ENCODE peak calls at places on chromosomes 16 and 17, in six cellular contexts. One of them, this sample, is unnamed. For H3K27me3 and H3K9me3, the result is how much of the 10 kb centered on the place peaks cover.

GRCh38 chr17:43723697-43724359 is 34.8 kb downstream of the SOST start:
- DNase-seq in A673: peak
- DNase-seq in H9: no peak
- DNase-seq in CD4-positive, alpha-beta T cell: no peak
- DNase-seq in thoracic aorta: no peak
- DNase-seq in suprapubic skin: no peak
- DNase-seq in this sample: no peak

GRCh38 chr17:49447603-49448325 is 33.1 kb upstream of the PHB1 start:
- DNase-seq in A673: no peak
- DNase-seq in H9: no peak
- DNase-seq in CD4-positive, alpha-beta T cell: no peak
- DNase-seq in thoracic aorta: no peak
- DNase-seq in suprapubic skin: no peak
- DNase-seq in this sample: peak

GRCh38 chr17:1714980-1715802 is 5.0 kb upstream of the TLCD2 start:
- DNase-seq in A673: peak
- DNase-seq in H9: peak
- DNase-seq in CD4-positive, alpha-beta T cell: peak
- DNase-seq in thoracic aorta: peak
- DNase-seq in suprapubic skin: peak
- DNase-seq in this sample: peak

GRCh38 chr17:3543453-3543852 is 14.2 kb downstream of the TRPV3 start:
- DNase-seq in A673: no peak
- DNase-seq in H9: no peak
- DNase-seq in CD4-positive, alpha-beta T cell: no peak
- DNase-seq in thoracic aorta: no peak
- DNase-seq in suprapubic skin: no peak
- DNase-seq in this sample: no peak

GRCh38 chr17:50947844-50948514 is 81.8 kb upstream of the TOB1 start:
- DNase-seq in A673: no peak
- DNase-seq in H9: no peak
- DNase-seq in CD4-positive, alpha-beta T cell: no peak
- DNase-seq in thoracic aorta: no peak
- DNase-seq in suprapubic skin: peak
- DNase-seq in this sample: peak

GRCh38 chr17:83125515-83126274 is 46.3 kb downstream of the METRNL start:
- DNase-seq in A673: no peak
- DNase-seq in H9: peak
- DNase-seq in CD4-positive, alpha-beta T cell: no peak
- DNase-seq in thoracic aorta: no peak
- DNase-seq in suprapubic skin: peak
- DNase-seq in this sample: peak

GRCh38 chr16:85395913-85396878 is 216.9 kb upstream of the GSE1 start:
- DNase-seq in A673: peak
- DNase-seq in H9: no peak
- DNase-seq in CD4-positive, alpha-beta T cell: no peak
- DNase-seq in thoracic aorta: no peak
- DNase-seq in suprapubic skin: peak
- DNase-seq in this sample: peak

GRCh38 chr17:10372906-10373305 is at the start of gene MYH13:
- DNase-seq in A673: no peak
- DNase-seq in H9: no peak
- DNase-seq in CD4-positive, alpha-beta T cell: no peak
- DNase-seq in thoracic aorta: no peak
- DNase-seq in suprapubic skin: no peak
- DNase-seq in this sample: no peak

GRCh38 chr16:19123535-19124178 is 9.9 kb downstream of the ITPRIPL2 start:
- DNase-seq in A673: no peak
- DNase-seq in H9: no peak
- DNase-seq in CD4-positive, alpha-beta T cell: no peak
- DNase-seq in thoracic aorta: no peak
- DNase-seq in suprapubic skin: no peak
- DNase-seq in this sample: no peak

GRCh38 chr17:9206989-9207317 is 185.6 kb downstream of the NTN1 start:
- DNase-seq in A673: no peak
- DNase-seq in H9: no peak
- DNase-seq in CD4-positive, alpha-beta T cell: no peak
- DNase-seq in thoracic aorta: no peak
- DNase-seq in suprapubic skin: peak
- DNase-seq in this sample: no peak

GRCh38 chr16:64627288-64627687 is 494.6 kb downstream of the CDH11 start:
- DNase-seq in A673: peak
- DNase-seq in H9: peak
- DNase-seq in CD4-positive, alpha-beta T cell: no peak
- DNase-seq in thoracic aorta: no peak
- DNase-seq in suprapubic skin: no peak
- DNase-seq in this sample: no peak

GRCh38 chr17:42913527-42913926 is 12.9 kb downstream of the G6PC1 start:
- DNase-seq in A673: no peak
- DNase-seq in H9: no peak
- DNase-seq in CD4-positive, alpha-beta T cell: no peak
- DNase-seq in thoracic aorta: no peak
- DNase-seq in suprapubic skin: no peak
- DNase-seq in this sample: no peak

DNA sequence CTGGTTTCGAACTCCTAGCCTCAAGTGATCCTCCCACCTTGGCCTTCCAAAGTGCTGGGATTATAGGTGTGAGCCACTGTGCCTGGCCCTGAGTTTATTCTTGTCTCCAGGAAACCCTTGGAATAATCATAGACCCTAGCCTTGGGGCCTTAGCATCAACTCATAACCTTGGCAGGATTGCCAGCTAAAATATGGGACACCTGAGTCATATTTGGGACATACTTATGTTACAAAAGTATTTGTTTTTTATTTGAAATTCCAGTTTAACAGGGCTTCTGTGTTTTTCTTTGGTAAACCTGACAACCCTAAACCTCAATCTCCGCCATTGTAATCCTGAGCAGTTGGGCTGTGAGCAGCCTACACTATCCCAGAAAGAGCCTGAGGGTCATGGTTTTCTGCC is 28.6 kb upstream of the TNS4 start:
- DNase-seq in A673: no peak
- DNase-seq in H9: no peak
- DNase-seq in CD4-positive, alpha-beta T cell: no peak
- DNase-seq in thoracic aorta: no peak
- DNase-seq in suprapubic skin: peak
- DNase-seq in this sample: no peak
- H3K27me3 ChIP-seq in A673: under half
- H3K27me3 ChIP-seq in H9: under half
- H3K27me3 ChIP-seq in CD4-positive, alpha-beta T cell: under half
- H3K27me3 ChIP-seq in thoracic aorta: under half
- H3K27me3 ChIP-seq in suprapubic skin: under half
- H3K27me3 ChIP-seq in this sample: under half

GRCh38 chr16:179431-179830 is 828 bp upstream of the HBQ1 start:
- DNase-seq in A673: no peak
- DNase-seq in H9: no peak
- DNase-seq in CD4-positive, alpha-beta T cell: no peak
- DNase-seq in thoracic aorta: no peak
- DNase-seq in suprapubic skin: no peak
- DNase-seq in this sample: no peak

GRCh38 chr16:180921-181667 is 835 bp downstream of the HBQ1 start:
- DNase-seq in A673: peak
- DNase-seq in H9: peak
- DNase-seq in CD4-positive, alpha-beta T cell: peak
- DNase-seq in thoracic aorta: no peak
- DNase-seq in suprapubic skin: peak
- DNase-seq in this sample: peak

GRCh38 chr16:181668-182021 is 1.4 kb downstream of the HBQ1 start:
- DNase-seq in A673: no peak
- DNase-seq in H9: no peak
- DNase-seq in CD4-positive, alpha-beta T cell: no peak
- DNase-seq in thoracic aorta: no peak
- DNase-seq in suprapubic skin: no peak
- DNase-seq in this sample: no peak

GRCh38 chr16:177981-178676 is 1.6 kb downstream of the HBA1 start:
- DNase-seq in A673: no peak
- DNase-seq in H9: no peak
- DNase-seq in CD4-positive, alpha-beta T cell: no peak
- DNase-seq in thoracic aorta: no peak
- DNase-seq in suprapubic skin: no peak
- DNase-seq in this sample: no peak

DNA sequence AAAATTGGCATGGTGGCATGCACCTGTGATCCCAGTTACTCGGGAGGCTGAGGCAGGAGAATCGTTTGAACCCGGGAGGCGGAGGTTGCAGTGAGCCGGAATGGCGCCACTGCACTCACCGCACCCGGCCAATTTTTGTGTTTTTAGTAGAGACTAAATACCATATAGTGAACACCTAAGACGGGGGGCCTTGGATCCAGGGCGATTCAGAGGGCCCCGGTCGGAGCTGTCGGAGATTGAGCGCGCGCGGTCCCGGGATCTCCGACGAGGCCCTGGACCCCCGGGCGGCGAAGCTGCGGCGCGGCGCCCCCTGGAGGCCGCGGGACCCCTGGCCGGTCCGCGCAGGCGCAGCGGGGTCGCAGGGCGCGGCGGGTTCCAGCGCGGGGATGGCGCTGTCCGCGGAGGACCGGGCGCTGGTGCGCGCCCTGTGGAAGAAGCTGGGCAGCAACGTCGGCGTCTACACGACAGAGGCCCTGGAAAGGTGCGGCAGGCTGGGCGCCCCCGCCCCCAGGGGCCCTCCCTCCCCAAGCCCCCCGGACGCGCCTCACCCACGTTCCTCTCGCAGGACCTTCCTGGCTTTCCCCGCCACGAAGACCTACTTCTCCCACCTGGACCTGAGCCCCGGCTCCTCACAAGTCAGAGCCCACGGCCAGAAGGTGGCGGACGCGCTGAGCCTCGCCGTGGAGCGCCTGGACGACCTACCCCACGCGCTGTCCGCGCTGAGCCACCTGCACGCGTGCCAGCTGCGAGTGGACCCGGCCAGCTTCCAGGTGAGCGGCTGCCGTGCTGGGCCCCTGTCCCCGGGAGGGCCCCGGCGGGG is at the start of gene HBQ1:
- DNase-seq in A673: peak
- DNase-seq in H9: peak
- DNase-seq in CD4-positive, alpha-beta T cell: no peak
- DNase-seq in thoracic aorta: no peak
- DNase-seq in suprapubic skin: no peak
- DNase-seq in this sample: no peak
- TF ChIP-seq CTCF in A673: peak
- TF ChIP-seq CTCF in H9: peak
- TF ChIP-seq CTCF in CD4-positive, alpha-beta T cell: no peak
- TF ChIP-seq CTCF in thoracic aorta: no peak
- TF ChIP-seq CTCF in suprapubic skin: no peak
- TF ChIP-seq CTCF in this sample: no peak

DNA sequence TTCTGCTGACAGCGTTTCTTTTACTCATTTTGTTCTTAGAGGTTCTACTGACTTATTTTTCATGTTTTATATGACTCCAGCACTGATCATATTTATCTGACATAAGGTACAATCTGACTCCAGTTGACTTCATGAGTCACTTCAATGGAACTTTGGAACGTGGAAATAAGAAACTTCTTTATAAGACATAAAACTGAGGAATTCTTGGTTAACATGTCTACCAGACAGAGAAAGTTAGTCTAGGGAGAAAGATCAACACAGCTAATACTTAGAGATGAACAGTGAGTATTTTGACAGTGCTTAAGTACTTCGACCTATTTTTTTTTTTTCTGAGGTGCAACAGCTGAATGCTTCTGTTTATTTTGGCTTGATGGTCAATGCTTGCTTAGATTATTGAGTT is 679.5 kb downstream of the KCNJ2 start:
- DNase-seq in A673: no peak
- DNase-seq in H9: no peak
- DNase-seq in CD4-positive, alpha-beta T cell: no peak
- DNase-seq in thoracic aorta: no peak
- DNase-seq in suprapubic skin: no peak
- DNase-seq in this sample: no peak
- H3K9me3 ChIP-seq in A673: under half
- H3K9me3 ChIP-seq in H9: under half
- H3K9me3 ChIP-seq in CD4-positive, alpha-beta T cell: under half
- H3K9me3 ChIP-seq in thoracic aorta: under half
- H3K9me3 ChIP-seq in suprapubic skin: under half
- H3K9me3 ChIP-seq in this sample: under half

DNA sequence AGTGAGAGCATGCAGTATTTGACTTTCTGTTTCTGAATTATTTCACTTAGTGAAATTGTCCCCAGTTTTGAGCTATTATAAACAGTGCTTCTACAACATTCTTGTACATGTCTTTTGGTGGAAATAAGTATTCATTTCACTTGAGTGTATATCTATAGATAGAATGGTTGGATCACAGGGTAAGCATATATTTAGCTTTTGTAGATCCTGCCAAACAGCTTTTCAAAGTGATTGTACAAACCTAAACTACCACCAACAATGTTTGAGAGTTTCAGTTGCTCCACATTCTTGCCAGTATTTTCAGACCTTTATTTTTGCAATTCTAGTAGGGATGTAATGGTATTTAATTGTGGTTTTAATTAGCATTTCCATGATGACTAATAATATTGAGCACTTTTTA is 91.6 kb downstream of the CCT6B start:
- DNase-seq in A673: no peak
- DNase-seq in H9: no peak
- DNase-seq in CD4-positive, alpha-beta T cell: no peak
- DNase-seq in thoracic aorta: no peak
- DNase-seq in suprapubic skin: no peak
- DNase-seq in this sample: no peak
- H3K27me3 ChIP-seq in A673: under half
- H3K27me3 ChIP-seq in H9: under half
- H3K27me3 ChIP-seq in CD4-positive, alpha-beta T cell: under half
- H3K27me3 ChIP-seq in thoracic aorta: under half
- H3K27me3 ChIP-seq in suprapubic skin: under half
- H3K27me3 ChIP-seq in this sample: under half

GRCh38 chr16:25996052-25996451 is 304.3 kb downstream of the HS3ST4 start:
- DNase-seq in A673: peak
- DNase-seq in H9: no peak
- DNase-seq in CD4-positive, alpha-beta T cell: no peak
- DNase-seq in thoracic aorta: no peak
- DNase-seq in suprapubic skin: no peak
- DNase-seq in this sample: no peak
- TF ChIP-seq CTCF in A673: peak
- TF ChIP-seq CTCF in H9: peak
- TF ChIP-seq CTCF in CD4-positive, alpha-beta T cell: no peak
- TF ChIP-seq CTCF in thoracic aorta: no peak
- TF ChIP-seq CTCF in suprapubic skin: no peak
- TF ChIP-seq CTCF in this sample: no peak

DNA sequence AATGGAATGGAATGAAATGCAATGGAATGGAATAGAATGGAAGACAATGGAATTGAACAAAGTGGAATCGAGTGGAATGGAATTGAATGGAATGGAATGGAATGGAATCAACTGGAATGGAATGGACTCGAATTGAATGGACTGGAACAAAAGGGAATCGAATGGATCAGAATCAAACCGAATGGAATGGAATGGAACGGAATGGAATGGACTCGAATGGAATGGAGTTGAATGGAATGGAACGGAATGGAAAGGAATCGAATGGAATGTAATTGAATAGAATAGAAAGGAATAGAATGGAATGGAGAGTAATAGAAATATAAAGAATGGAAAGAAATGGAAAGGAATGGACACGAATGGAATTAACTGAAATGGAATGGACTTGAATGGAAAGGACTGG is 475.2 kb upstream of the WSB1 start:
- DNase-seq in A673: no peak
- DNase-seq in H9: no peak
- DNase-seq in CD4-positive, alpha-beta T cell: no peak
- DNase-seq in thoracic aorta: no peak
- DNase-seq in suprapubic skin: no peak
- DNase-seq in this sample: no peak
- H3K9me3 ChIP-seq in A673: half or more
- H3K9me3 ChIP-seq in H9: half or more
- H3K9me3 ChIP-seq in CD4-positive, alpha-beta T cell: half or more
- H3K9me3 ChIP-seq in thoracic aorta: under half
- H3K9me3 ChIP-seq in suprapubic skin: half or more
- H3K9me3 ChIP-seq in this sample: half or more

GRCh38 chr17:64203630-64204029 is 59.4 kb downstream of the TEX2 start:
- DNase-seq in A673: no peak
- DNase-seq in H9: no peak
- DNase-seq in CD4-positive, alpha-beta T cell: no peak
- DNase-seq in thoracic aorta: no peak
- DNase-seq in suprapubic skin: no peak
- DNase-seq in this sample: no peak
- H3K27me3 ChIP-seq in A673: under half
- H3K27me3 ChIP-seq in H9: under half
- H3K27me3 ChIP-seq in CD4-positive, alpha-beta T cell: under half
- H3K27me3 ChIP-seq in thoracic aorta: under half
- H3K27me3 ChIP-seq in suprapubic skin: under half
- H3K27me3 ChIP-seq in this sample: under half

This sample was measured in sigmoid colon.